ENCODE peak calls at places on chromosomes 2 and 18, in six cellular contexts. W is activated naive CD8-positive, alpha-beta T cell treated with anti-CD3 and anti-CD28 coated beads, Interleukin-2, amount 10 ng/mL, durations not matched to agents 7 days and 5 days; D is Calu3; O is progenitor cell of endocrine pancreas; L is activated CD4-positive, alpha-beta memory T cell treated with anti-CD3 and anti-CD28 coated beads, Interleukin-2, amount 10 ng/mL, durations not matched to agents 7 days and 5 days; G is activated effector memory CD4-positive, alpha-beta T cell treated with Interleukin-2 at 50 U/mL for 16 hours. U is an unnamed sample.

GRCh38 chr2:235550378-235550760 is 56.5 kb downstream of the AGAP1 start:
- DNase-seq in W (no peak), D (no peak), O (no peak), L (no peak), G (no peak), U (no peak)

GRCh38 chr2:46171996-46172546 is 125.1 kb upstream of the EPAS1 start:
- DNase-seq in W (no peak), D (no peak), O (no peak), L (no peak), G (no peak), U (no peak)

GRCh38 chr2:200350796-200351195 is 44.3 kb downstream of the SPATS2L start:
- DNase-seq in W (no peak), D (no peak), O (no peak), L (no peak), G (no peak), U (no peak)

GRCh38 chr18:61474918-61475317 is 141.7 kb downstream of the CDH20 start:
- DNase-seq in W (no peak), D (no peak), O (no peak), L (no peak), G (no peak), U (no peak)

GRCh38 chr2:220188031-220188430 is 560.6 kb downstream of the SLC4A3 start:
- DNase-seq in W (no peak), D (peak; percentile 70), O (no peak), L (no peak), G (no peak), U (no peak)

GRCh38 chr2:176137883-176138282 is 8.4 kb downstream of the HOXD8 start:
- DNase-seq in W (no peak), D (no peak), O (no peak), L (no peak), G (no peak), U (no peak)

GRCh38 chr2:4502230-4502843 is 799.0 kb downstream of the DCDC2C start:
- DNase-seq in W (no peak), D (no peak), O (no peak), L (no peak), G (no peak), U (no peak)

GRCh38 chr2:189082576-189082975 is 97.0 kb downstream of the COL5A2 start:
- DNase-seq in W (no peak), D (no peak), O (no peak), L (no peak), G (no peak), U (no peak)

GRCh38 chr2:25290811-25291510 is 50.8 kb downstream of the DNMT3A start:
- DNase-seq in W (no peak), D (no peak), O (no peak), L (no peak), G (no peak), U (no peak)

GRCh38 chr2:37149626-37150322 is 7.0 kb downstream of the EIF2AK2 start:
- DNase-seq in W (no peak), D (no peak), O (no peak), L (no peak), G (no peak), U (no peak)